ENCODE peak calls at places on chromosomes 7 and 10, in nine cellular contexts. N is fibroblast of lung; Y is ovary; M is H1; Q is H9; Z is foreskin keratinocyte; I is GM12878; C is GM23248; W is CD4-positive, CD25-positive, alpha-beta regulatory T cell. T is an unnamed sample.

GRCh38 chr7:7201583-7202374 is 19.4 kb downstream of the C1GALT1 start:
- DNase-seq in M (peak; percentile 59), Z (peak; percentile 50), C (no peak), I (peak; percentile 48), W (peak; percentile 32), Q (peak; percentile 77), N (no peak), Y (no peak), T (no peak)

GRCh38 chr7:111138196-111138569 is 47.3 kb downstream of the LRRN3 start:
- DNase-seq in Y (no peak), C (peak; percentile 68), Q (no peak), W (peak; percentile 68), I (peak; percentile 72), N (peak; percentile 61), M (no peak), Z (no peak), T (no peak)

GRCh38 chr7:116786791-116787443 is 75.5 kb upstream of the CAPZA2 start:
- DNase-seq in C (peak; percentile 51), Q (no peak), N (no peak), I (peak; percentile 58), M (no peak), Y (no peak), W (no peak), Z (no peak), T (no peak)

GRCh38 chr7:94405506-94405905 is 10.8 kb downstream of the COL1A2 start:
- DNase-seq in N (peak; percentile 57), Q (no peak), I (no peak), Z (no peak), C (peak; percentile 32), M (no peak), Y (no peak), W (no peak), T (no peak)

GRCh38 chr7:7164590-7164989 is 17.8 kb upstream of the C1GALT1 start:
- DNase-seq in Z (no peak), Q (no peak), C (no peak), M (no peak), I (no peak), N (no peak), W (no peak), Y (no peak), T (no peak)

GRCh38 chr10:73032536-73032935 is 64.1 kb downstream of the P4HA1 start:
- DNase-seq in Z (no peak), M (no peak), Q (no peak), N (no peak), W (no peak), Y (no peak), I (no peak), C (no peak), T (no peak)

GRCh38 chr7:37414352-37414983 is 34.2 kb downstream of the ELMO1 start:
- DNase-seq in Q (no peak), M (no peak), W (no peak), C (no peak), N (no peak), I (no peak), Y (no peak), Z (no peak), T (no peak)

GRCh38 chr10:31381766-31382316 is 62.8 kb downstream of the ZEB1 start:
- DNase-seq in I (peak; percentile 55), Q (no peak), Y (no peak), C (peak; percentile 41), W (no peak), N (peak; percentile 50), Z (no peak), M (no peak), T (no peak)

GRCh38 chr7:149690688-149691446 is 82.5 kb downstream of the ZNF467 start:
- DNase-seq in N (peak; percentile 70), Q (peak; percentile 90), W (no peak), M (peak; percentile 97), Y (peak; percentile 52), C (peak; percentile 85), I (no peak), Z (peak; percentile 62), T (no peak)

GRCh38 chr10:73858750-73859439 is 15.5 kb downstream of the CAMK2G start:
- DNase-seq in C (no peak), M (no peak), N (no peak), Z (no peak), Q (no peak), Y (no peak), W (no peak), I (no peak), T (no peak)

GRCh38 chr10:28811639-28812349 is 134.5 kb downstream of the BAMBI start:
- DNase-seq in M (peak; percentile 16), Y (no peak), I (no peak), W (no peak), N (no peak), C (no peak), Q (no peak), Z (no peak), T (peak; percentile 44)

DNA sequence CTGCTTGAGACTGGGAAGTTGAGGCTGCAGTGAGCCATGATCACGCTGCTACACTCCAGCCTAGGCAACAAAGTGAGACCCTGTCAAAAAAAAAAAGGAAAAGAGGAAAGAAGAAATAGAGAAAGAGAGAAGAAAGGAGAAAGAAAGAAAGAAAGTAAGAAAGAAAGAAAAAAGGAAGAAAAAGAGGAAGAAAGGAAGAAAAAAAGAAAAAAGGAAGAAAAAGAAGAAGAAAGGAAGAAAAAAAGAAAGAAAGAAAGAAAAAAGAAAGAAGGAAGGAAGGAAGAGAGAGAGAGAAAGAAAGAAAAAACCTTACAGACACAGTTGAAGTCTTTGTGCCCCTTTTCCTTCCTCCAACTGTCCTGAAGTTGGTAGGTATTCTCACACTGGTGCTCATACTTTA is 26.6 kb upstream of the LEP start:
- DNase-seq in N (no peak), M (no peak), I (no peak), Z (no peak), Q (no peak), Y (no peak), W (no peak), C (no peak), T (no peak)
- H3K4me1 ChIP-seq in N (peaks cover 11% of the 10 kb centered on the region), M (peaks cover 7% of the 10 kb centered on the region), I (no peaks in the 10 kb centered on the region), Z (no peaks in the 10 kb centered on the region), Q (peaks cover 4% of the 10 kb centered on the region), Y (no peaks in the 10 kb centered on the region), W (no peaks in the 10 kb centered on the region), C (peaks cover 32% of the 10 kb centered on the region), T (no peaks in the 10 kb centered on the region)

DNA sequence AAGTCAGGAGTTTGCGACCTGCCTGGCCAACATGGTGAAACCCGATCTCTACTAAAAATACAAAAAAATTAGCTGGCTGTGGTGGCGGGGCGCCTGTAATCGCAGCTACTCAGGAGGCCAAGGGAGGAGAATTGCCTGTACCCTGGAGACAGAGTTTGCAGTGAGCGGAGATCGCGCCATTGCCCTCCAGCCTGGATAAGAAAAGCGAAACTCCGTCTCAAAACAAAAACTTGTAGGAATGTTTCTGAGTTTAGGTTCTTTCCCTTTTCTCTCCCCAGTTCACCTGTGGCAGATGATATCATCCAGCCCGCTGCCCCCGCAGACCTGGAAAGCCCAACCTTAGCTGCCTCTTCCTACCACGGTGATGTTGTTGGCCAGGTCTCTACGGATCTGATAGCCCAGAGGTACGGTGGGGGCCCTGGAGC is 138.8 kb upstream of the BTBD16 start:
- DNase-seq in C (no peak), W (no peak), Y (no peak), Z (no peak), N (no peak), M (peak; percentile 74), Q (peak; percentile 74), I (no peak), T (no peak)
- H3K4me1 ChIP-seq in C (peaks cover 15% of the 10 kb centered on the region), W (no peaks in the 10 kb centered on the region), Y (no peaks in the 10 kb centered on the region), Z (peaks cover 9% of the 10 kb centered on the region), N (peaks cover 7% of the 10 kb centered on the region), M (peaks cover 7% of the 10 kb centered on the region), Q (no peaks in the 10 kb centered on the region), I (no peaks in the 10 kb centered on the region), T (peaks cover 24% of the 10 kb centered on the region)

GRCh38 chr7:10773430-10773829 is 200.2 kb upstream of the PHF14 start:
- DNase-seq in M (no peak), Q (no peak), N (no peak), I (no peak), W (no peak), C (no peak), Y (no peak), Z (no peak), T (no peak)
- H3K4me1 ChIP-seq in M (no peaks in the 10 kb centered on the region), Q (no peaks in the 10 kb centered on the region), N (no peaks in the 10 kb centered on the region), I (no peaks in the 10 kb centered on the region), W (no peaks in the 10 kb centered on the region), C (no peaks in the 10 kb centered on the region), Y (no peaks in the 10 kb centered on the region), Z (no peaks in the 10 kb centered on the region), T (no peaks in the 10 kb centered on the region)

GRCh38 chr10:124745257-124745656 is 1.1 kb upstream of the FAM53B start:
- DNase-seq in N (no peak), W (no peak), Y (no peak), Q (no peak), I (no peak), C (no peak), M (no peak), Z (no peak), T (no peak)
- H3K4me1 ChIP-seq in N (peaks cover 2% of the 10 kb centered on the region), W (peaks cover 46% of the 10 kb centered on the region), Y (peaks cover 10% of the 10 kb centered on the region), Q (peaks cover 12% of the 10 kb centered on the region), I (peaks cover 23% of the 10 kb centered on the region), C (peaks cover 37% of the 10 kb centered on the region), M (peaks cover 9% of the 10 kb centered on the region), Z (peaks cover 42% of the 10 kb centered on the region), T (peaks cover 64% of the 10 kb centered on the region)

DNA sequence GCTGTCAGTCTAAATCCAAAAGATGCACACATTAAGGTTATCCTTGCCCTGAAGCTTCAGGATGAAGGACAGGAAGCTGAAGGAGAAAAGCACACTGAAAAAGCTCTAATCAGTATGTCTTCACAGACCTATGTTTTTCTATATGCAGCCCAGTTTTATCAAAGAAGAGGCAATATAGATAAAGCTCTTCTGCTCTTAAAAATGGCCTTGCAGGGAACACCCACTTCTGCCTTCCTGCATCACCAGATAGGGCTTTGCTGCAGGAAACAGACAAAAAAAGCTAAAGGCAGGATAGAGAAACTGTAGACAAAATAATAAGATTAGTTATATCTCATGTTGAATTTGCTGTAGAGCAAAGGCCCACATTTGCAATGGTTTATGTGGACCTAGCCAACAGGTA is 14.9 kb upstream of the IFIT1B start:
- DNase-seq in Q (no peak), C (no peak), Z (no peak), Y (no peak), N (no peak), M (no peak), I (no peak), W (no peak), T (no peak)
- H3K4me1 ChIP-seq in Q (no peaks in the 10 kb centered on the region), C (peaks cover 2% of the 10 kb centered on the region), Z (no peaks in the 10 kb centered on the region), Y (no peaks in the 10 kb centered on the region), N (no peaks in the 10 kb centered on the region), M (peaks cover 6% of the 10 kb centered on the region), I (peaks cover 16% of the 10 kb centered on the region), W (no peaks in the 10 kb centered on the region), T (peaks cover 4% of the 10 kb centered on the region)